ENCODE peak calls at places on chromosomes 12 and 14, in eight cellular contexts. Y is stimulated activated CD4-positive, alpha-beta T cell treated with anti-CD3 and anti-CD28 coated beads, Interleukin-1b, Interleukin-23, amount 100 ng/mL, for 1 hour; H is hepatocyte; R is WERI-Rb-1; Q is osteocyte; A is heart right ventricle; X is amniotic stem cell; U is upper lobe of left lung. G is an unnamed sample.

GRCh38 chr14:66401447-66402095 is 84.6 kb upstream of the CCDC196 start:
- DNase-seq in Y (no peak), H (no peak), R (no peak), Q (no peak), A (no peak), X (no peak), U (no peak), G (peak; percentile 71)

GRCh38 chr12:132475304-132476037 is 14.5 kb upstream of the FBRSL1 start:
- DNase-seq in Y (no peak), H (no peak), R (no peak), Q (no peak), A (no peak), X (no peak), U (no peak), G (no peak)

GRCh38 chr12:48017496-48017895 is 13.2 kb upstream of the COL2A1 start:
- DNase-seq in Y (no peak), H (no peak), R (no peak), Q (no peak), A (no peak), X (no peak), U (no peak), G (no peak)

GRCh38 chr14:66459603-66460002 is 26.6 kb upstream of the CCDC196 start:
- DNase-seq in Y (no peak), H (no peak), R (no peak), Q (no peak), A (no peak), X (no peak), U (no peak), G (no peak)

GRCh38 chr12:50933459-50934124 is 18.8 kb upstream of the HIGD1C start:
- DNase-seq in Y (no peak), H (peak; percentile 24), R (no peak), Q (no peak), A (no peak), X (no peak), U (no peak), G (no peak)

GRCh38 chr14:29709490-29709889 is 218.2 kb downstream of the PRKD1 start:
- DNase-seq in Y (no peak), H (no peak), R (no peak), Q (no peak), A (no peak), X (no peak), U (no peak), G (no peak)

GRCh38 chr12:9127936-9128663 is 12.4 kb upstream of the A2M start:
- DNase-seq in Y (no peak), H (no peak), R (no peak), Q (no peak), A (no peak), X (no peak), U (no peak), G (no peak)

GRCh38 chr14:41490323-41490722 is 116.4 kb upstream of the LRFN5 start:
- DNase-seq in Y (no peak), H (no peak), R (no peak), Q (no peak), A (no peak), X (no peak), U (no peak), G (no peak)

GRCh38 chr12:113945174-113946173 is 20.7 kb downstream of the RBM19 start:
- DNase-seq in Y (no peak), H (no peak), R (no peak), Q (no peak), A (no peak), X (no peak), U (no peak), G (no peak)

GRCh38 chr14:106436310-106436905 is 910.0 kb downstream of the TMEM121 start:
- DNase-seq in Y (peak; percentile 31), H (no peak), R (peak; percentile 48), Q (no peak), A (peak; percentile 33), X (no peak), U (peak; percentile 44), G (no peak)

GRCh38 chr12:27236498-27236897 is 7.6 kb upstream of the STK38L start:
- DNase-seq in Y (no peak), H (peak; percentile 13), R (no peak), Q (no peak), A (no peak), X (no peak), U (peak; percentile 27), G (no peak)

GRCh38 chr14:92553456-92553855 is 39.9 kb downstream of the RIN3 start:
- DNase-seq in Y (no peak), H (peak; percentile 67), R (peak; percentile 32), Q (no peak), A (no peak), X (peak; percentile 66), U (no peak), G (no peak)

GRCh38 chr12:3630621-3631271 is 122.2 kb downstream of the CRACR2A start:
- DNase-seq in Y (no peak), H (no peak), R (no peak), Q (no peak), A (no peak), X (no peak), U (no peak), G (no peak)

GRCh38 chr14:92973265-92973797 is 50.4 kb downstream of the CHGA start:
- DNase-seq in Y (no peak), H (peak; percentile 78), R (peak; percentile 91), Q (no peak), A (peak; percentile 82), X (no peak), U (peak; percentile 67), G (peak; percentile 39)

GRCh38 chr14:91310620-91311283 is 66.2 kb upstream of the GPR68 start:
- DNase-seq in Y (no peak), H (no peak), R (no peak), Q (no peak), A (no peak), X (no peak), U (no peak), G (no peak)

GRCh38 chr12:120100630-120101029 is 15.9 kb downstream of the RAB35 start:
- DNase-seq in Y (no peak), H (no peak), R (no peak), Q (no peak), A (peak; percentile 78), X (no peak), U (no peak), G (no peak)

GRCh38 chr12:108856428-108857157 is 790 bp downstream of the SSH1 start:
- DNase-seq in Y (peak; percentile 22), H (peak; percentile 76), R (no peak), Q (no peak), A (peak; percentile 79), X (peak; percentile 49), U (peak; percentile 84), G (no peak)

GRCh38 chr12:72995616-72996015 is 723.4 kb downstream of the TRHDE start:
- DNase-seq in Y (no peak), H (no peak), R (no peak), Q (no peak), A (no peak), X (no peak), U (no peak), G (no peak)